ENCODE peak calls at places on chromosomes 13 and 19, in seven cellular contexts. E, W, U, P, K, I and T are unnamed samples.

GRCh38 chr13:80524447-80525215 is 183.7 kb upstream of the SPRY2 start:
- DNase-seq in E (no peak), W (no peak), U (no peak), P (no peak), K (no peak), I (no peak), T (no peak)

GRCh38 chr19:53388168-53388567 is 6.8 kb upstream of the ZNF765 start:
- DNase-seq in E (no peak), W (no peak), U (no peak), P (no peak), K (no peak), I (no peak), T (no peak)

GRCh38 chr13:114143806-114144605 is 11.6 kb upstream of the RASA3 start:
- DNase-seq in E (no peak), W (no peak), U (no peak), P (peak), K (peak), I (no peak), T (peak)

GRCh38 chr19:53333466-53334449 is at the start of gene ZNF845:
- DNase-seq in E (peak), W (peak), U (peak), P (peak), K (peak), I (peak), T (peak)

GRCh38 chr19:768424-768823 is 17.5 kb downstream of the MISP start:
- DNase-seq in E (no peak), W (no peak), U (no peak), P (no peak), K (no peak), I (peak), T (no peak)

GRCh38 chr13:73290844-73291243 is 232.0 kb downstream of the KLF5 start:
- DNase-seq in E (peak), W (no peak), U (no peak), P (no peak), K (no peak), I (no peak), T (no peak)

GRCh38 chr13:112210401-112210800 is 143.5 kb downstream of the SOX1 start:
- DNase-seq in E (no peak), W (no peak), U (no peak), P (no peak), K (no peak), I (peak), T (no peak)

GRCh38 chr13:20431080-20431479 is 94.6 kb downstream of the CRYL1 start:
- DNase-seq in E (no peak), W (no peak), U (no peak), P (no peak), K (peak), I (no peak), T (no peak)

GRCh38 chr13:42412812-42413795 is 141.2 kb downstream of the AKAP11 start:
- DNase-seq in E (no peak), W (no peak), U (no peak), P (no peak), K (no peak), I (no peak), T (no peak)

GRCh38 chr13:24727731-24728601 is 36.0 kb upstream of the RNF17 start:
- DNase-seq in E (peak), W (peak), U (peak), P (peak), K (peak), I (peak), T (peak)

GRCh38 chr13:46160474-46161066 is 21.4 kb downstream of the LCP1 start:
- DNase-seq in E (no peak), W (no peak), U (peak), P (no peak), K (peak), I (peak), T (peak)

GRCh38 chr13:36038785-36039415 is 92.3 kb downstream of the DCLK1 start:
- DNase-seq in E (no peak), W (no peak), U (no peak), P (no peak), K (no peak), I (no peak), T (no peak)

GRCh38 chr13:101570410-101570809 is 117.9 kb downstream of the ITGBL1 start:
- DNase-seq in E (no peak), W (no peak), U (no peak), P (no peak), K (no peak), I (no peak), T (no peak)

GRCh38 chr13:44575741-44576395 is at the start of gene TSC22D1:
- DNase-seq in E (peak), W (peak), U (peak), P (peak), K (peak), I (no peak), T (peak)

GRCh38 chr13:107124129-107124718 is 556.3 kb upstream of the ARGLU1 start:
- DNase-seq in E (no peak), W (no peak), U (no peak), P (no peak), K (peak), I (no peak), T (no peak)

GRCh38 chr19:50819636-50820035 is 4.0 kb downstream of the KLK1 start:
- DNase-seq in E (no peak), W (no peak), U (no peak), P (peak), K (no peak), I (no peak), T (no peak)

GRCh38 chr19:47186337-47187022 is 44.5 kb downstream of the BBC3 start:
- DNase-seq in E (no peak), W (no peak), U (peak), P (no peak), K (no peak), I (no peak), T (no peak)

GRCh38 chr19:14006766-14007562 is 844 bp upstream of the RFX1 start:
- DNase-seq in E (no peak), W (no peak), U (no peak), P (peak), K (no peak), I (peak), T (peak)
- TF ChIP-seq POLR2A in E (no peak), W (peak), U (peak), P (peak), K (peak), I (peak), T (peak)

DNA sequence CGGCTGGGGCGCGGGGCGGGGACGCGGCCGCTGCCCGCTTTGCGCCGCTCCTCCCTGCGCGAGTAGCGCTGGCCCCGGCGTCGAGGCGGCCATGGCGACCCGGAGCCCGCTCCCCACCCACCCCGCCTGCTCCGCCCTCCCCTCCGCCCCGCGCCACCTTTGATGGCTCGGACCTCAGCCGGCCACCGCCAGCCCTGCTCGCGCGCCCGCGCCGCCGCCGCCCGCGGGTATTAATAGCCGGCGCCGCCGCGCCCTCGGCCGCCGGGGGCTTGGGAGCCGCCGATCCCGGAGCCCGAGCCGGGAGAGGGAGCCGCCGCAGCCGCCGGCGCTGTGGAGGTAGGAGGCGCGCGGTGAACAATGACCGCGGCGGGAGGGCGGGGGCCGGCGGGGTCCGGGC is 261 bp downstream of the FARP1 start:
- DNase-seq in E (no peak), W (no peak), U (no peak), P (no peak), K (no peak), I (peak), T (no peak)
- TF ChIP-seq POLR2A in E (no peak), W (no peak), U (no peak), P (no peak), K (no peak), I (no peak), T (no peak)

DNA sequence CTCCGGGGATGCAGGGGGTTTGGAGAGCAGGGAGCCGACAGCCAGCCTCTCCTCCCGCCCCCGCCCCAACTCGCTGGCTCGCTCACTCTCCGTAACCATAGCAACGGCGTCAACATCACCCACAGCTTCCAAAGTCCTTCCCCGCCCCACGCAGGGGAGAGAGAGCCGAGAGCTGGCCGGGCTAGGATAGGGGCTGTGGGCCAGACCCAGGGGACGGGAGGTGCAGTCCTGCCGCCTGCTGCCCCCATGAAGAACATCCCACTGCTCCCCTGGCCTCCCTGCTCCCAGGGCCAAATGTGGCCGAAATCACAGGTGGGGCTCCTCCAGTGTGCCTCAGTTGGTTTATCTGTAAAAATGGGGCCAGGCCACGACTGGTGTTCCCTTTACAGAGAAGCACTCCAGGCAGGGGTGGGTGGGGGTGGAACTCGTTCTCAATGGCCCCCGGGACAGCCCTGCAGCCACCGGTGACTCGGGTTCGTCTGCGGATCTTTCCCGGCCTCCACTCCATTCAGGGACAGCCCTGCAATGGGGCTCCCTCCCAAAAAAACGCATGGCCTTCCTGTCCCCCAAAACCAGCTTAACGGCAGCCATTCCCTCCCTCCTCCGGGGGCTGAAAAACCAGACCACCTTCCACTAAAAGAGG is 3.1 kb downstream of the KLF16 start:
- DNase-seq in E (no peak), W (no peak), U (no peak), P (peak), K (peak), I (peak), T (peak)
- TF ChIP-seq POLR2A in E (no peak), W (no peak), U (no peak), P (no peak), K (no peak), I (no peak), T (peak)

GRCh38 chr13:111179908-111180756 is 65.0 kb downstream of the ARHGEF7 start:
- DNase-seq in E (no peak), W (no peak), U (no peak), P (no peak), K (no peak), I (no peak), T (no peak)

GRCh38 chr13:111176421-111176820 is 61.3 kb downstream of the ARHGEF7 start:
- DNase-seq in E (no peak), W (no peak), U (no peak), P (no peak), K (no peak), I (no peak), T (no peak)

GRCh38 chr13:111177081-111177711 is 62.1 kb downstream of the ARHGEF7 start:
- DNase-seq in E (peak), W (peak), U (no peak), P (peak), K (no peak), I (no peak), T (no peak)

GRCh38 chr13:111177803-111178389 is 62.8 kb downstream of the ARHGEF7 start:
- DNase-seq in E (no peak), W (no peak), U (no peak), P (no peak), K (no peak), I (no peak), T (no peak)

DNA sequence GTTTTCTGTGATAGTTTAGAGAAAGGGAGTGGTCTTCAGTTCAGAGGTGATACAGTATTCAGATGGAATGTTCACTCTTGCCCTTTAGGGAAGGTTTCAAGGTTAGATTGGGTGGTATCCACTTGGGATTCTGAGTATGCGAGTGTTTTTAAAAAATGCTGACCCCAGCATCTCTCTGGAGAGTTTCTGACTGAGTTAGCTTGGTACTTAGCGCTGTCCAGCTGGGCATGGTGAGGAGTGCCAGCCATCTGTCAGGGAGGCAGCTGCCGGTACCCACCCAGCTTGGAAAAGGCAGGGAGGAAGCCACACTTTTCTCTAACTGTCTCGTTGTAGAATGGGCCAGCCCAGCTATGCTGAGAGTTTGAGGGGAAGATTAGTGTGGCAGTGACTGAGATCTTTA is 63.3 kb downstream of the ARHGEF7 start:
- DNase-seq in E (no peak), W (no peak), U (no peak), P (no peak), K (no peak), I (no peak), T (no peak)
- TF ChIP-seq POLR2A in E (no peak), W (no peak), U (no peak), P (no peak), K (no peak), I (no peak), T (no peak)

DNA sequence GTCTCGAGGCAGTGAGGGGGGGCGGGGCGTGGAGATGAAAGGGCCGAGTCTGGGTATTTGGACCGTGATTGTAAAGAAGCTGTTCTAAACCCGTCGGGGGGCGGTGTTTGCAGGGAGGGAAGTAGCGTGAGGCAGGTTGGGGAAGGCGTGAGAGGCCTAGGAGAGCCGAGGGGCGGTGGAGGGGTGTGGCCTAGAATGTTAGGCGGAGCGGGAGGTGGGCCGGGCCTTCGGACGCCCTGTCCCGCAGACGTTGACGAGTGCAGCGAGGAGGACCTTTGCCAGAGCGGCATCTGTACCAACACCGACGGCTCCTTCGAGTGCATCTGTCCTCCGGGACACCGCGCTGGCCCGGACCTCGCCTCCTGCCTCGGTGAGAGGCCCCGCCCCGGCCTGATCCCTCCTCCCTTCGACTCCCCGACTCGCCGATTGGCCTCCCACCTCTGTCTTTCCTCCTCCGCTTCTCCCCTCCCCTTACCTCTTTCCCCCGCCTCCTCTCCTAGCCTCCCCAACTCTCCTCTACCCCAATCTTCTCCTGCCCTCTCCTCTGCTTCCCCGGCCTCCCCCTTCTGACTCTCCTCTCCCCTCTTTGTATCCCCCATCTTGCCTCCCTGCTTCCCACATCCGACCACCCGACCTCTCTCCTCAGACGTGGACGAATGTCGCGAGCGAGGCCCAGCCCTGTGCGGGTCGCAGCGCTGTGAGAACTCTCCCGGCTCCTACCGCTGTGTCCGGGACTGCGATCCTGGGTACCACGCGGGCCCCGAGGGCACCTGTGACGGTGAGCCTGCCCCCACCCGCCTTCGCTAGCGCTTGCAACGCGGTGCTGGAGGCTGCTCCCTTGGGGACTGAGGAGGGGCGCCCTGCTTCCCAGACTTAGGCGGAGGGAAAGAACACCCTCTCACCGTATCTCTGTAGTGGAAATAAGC is 12.8 kb downstream of the LTBP4 start:
- DNase-seq in E (peak), W (peak), U (peak), P (peak), K (no peak), I (no peak), T (peak)
- TF ChIP-seq POLR2A in E (no peak), W (peak), U (no peak), P (no peak), K (no peak), I (no peak), T (peak)

GRCh38 chr19:10113964-10114650 is 2.6 kb downstream of the P2RY11 start:
- DNase-seq in E (no peak), W (no peak), U (no peak), P (peak), K (peak), I (no peak), T (no peak)

GRCh38 chr19:10113592-10113963 is 2.1 kb downstream of the P2RY11 start:
- DNase-seq in E (no peak), W (no peak), U (no peak), P (peak), K (no peak), I (no peak), T (no peak)

GRCh38 chr19:10112037-10112751 is 701 bp downstream of the P2RY11 start:
- DNase-seq in E (no peak), W (peak), U (no peak), P (no peak), K (peak), I (no peak), T (no peak)

GRCh38 chr19:10111405-10111811 is at the start of gene P2RY11:
- DNase-seq in E (no peak), W (peak), U (no peak), P (no peak), K (peak), I (no peak), T (no peak)

DNA sequence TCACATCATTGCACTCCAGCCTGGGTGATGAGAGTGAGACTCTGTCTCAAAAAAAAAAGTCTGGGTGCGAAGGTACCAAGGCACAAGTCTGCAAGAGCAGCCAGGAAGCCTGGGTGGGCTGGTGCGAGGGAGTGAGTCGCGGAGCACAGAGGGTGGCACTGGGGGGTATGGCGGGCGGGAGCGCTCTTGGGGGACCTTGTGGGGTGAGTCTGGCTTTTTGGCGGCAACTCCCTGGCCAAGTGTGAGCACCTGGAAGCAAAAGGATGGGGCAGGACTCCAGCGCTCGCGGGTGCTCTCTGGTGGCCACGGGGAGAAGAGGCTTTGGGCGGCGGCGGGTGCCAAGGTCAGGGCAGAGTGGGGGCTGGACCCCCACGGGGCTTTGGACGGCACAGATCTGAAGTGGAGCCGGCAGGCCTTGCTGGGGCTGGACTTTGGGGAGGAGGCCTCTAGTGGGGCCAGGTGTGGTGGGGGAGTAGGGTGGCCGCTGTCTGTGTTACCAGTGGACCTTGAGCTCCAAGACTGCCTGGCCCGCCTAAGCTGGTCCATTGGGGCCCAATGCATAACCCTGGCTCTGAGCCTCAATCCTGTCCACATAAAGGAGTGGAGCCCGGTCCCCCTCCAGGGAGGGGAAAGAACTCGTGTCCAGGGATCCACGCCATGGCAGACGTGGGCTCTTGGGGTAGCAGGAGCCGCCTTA is 1.6 kb downstream of the P2RY11 start:
- DNase-seq in E (no peak), W (peak), U (peak), P (peak), K (peak), I (no peak), T (peak)
- TF ChIP-seq POLR2A in E (no peak), W (no peak), U (no peak), P (no peak), K (peak), I (no peak), T (no peak)

GRCh38 chr19:5211217-5211822 is 129.3 kb downstream of the PTPRS start:
- DNase-seq in E (no peak), W (no peak), U (no peak), P (no peak), K (no peak), I (no peak), T (no peak)
- TF ChIP-seq POLR2A in E (no peak), W (no peak), U (no peak), P (no peak), K (no peak), I (no peak), T (no peak)

GRCh38 chr19:48965033-48965805 is at the start of gene FTL:
- DNase-seq in E (peak), W (peak), U (peak), P (peak), K (peak), I (peak), T (peak)
- TF ChIP-seq POLR2A in E (no peak), W (peak), U (peak), P (peak), K (peak), I (peak), T (peak)

GRCh38 chr19:39407394-39407643 is 672 bp downstream of the ZFP36 start:
- DNase-seq in E (no peak), W (no peak), U (no peak), P (no peak), K (no peak), I (no peak), T (no peak)

GRCh38 chr19:39407644-39408391 is 1.2 kb downstream of the ZFP36 start:
- DNase-seq in E (peak), W (peak), U (no peak), P (peak), K (no peak), I (no peak), T (peak)

GRCh38 chr19:39406656-39407393 is at the start of gene ZFP36:
- DNase-seq in E (peak), W (peak), U (peak), P (peak), K (peak), I (peak), T (peak)

GRCh38 chr19:39405261-39405912 is 1.3 kb upstream of the ZFP36 start:
- DNase-seq in E (no peak), W (no peak), U (no peak), P (no peak), K (no peak), I (no peak), T (no peak)

GRCh38 chr19:39405930-39406655 is 554 bp upstream of the ZFP36 start:
- DNase-seq in E (no peak), W (no peak), U (no peak), P (no peak), K (peak), I (no peak), T (peak)
- TF ChIP-seq POLR2A in E (no peak), W (no peak), U (no peak), P (no peak), K (no peak), I (no peak), T (no peak)